ENCODE peak calls at places on chromosome 17, in eight cellular contexts. M is lower leg skin, C is cardiac fibroblast, U is right lobe of liver, E is endothelial cell of umbilical vein, Q is heart right ventricle, H is OCI-LY7, B is A549. X is an unnamed sample.

GRCh38 chr17:38485146-38485468 is 56.8 kb downstream of the ARHGAP23 start:
- DNase-seq in U (no peak), C (no peak), H (no peak), E (no peak), M (no peak), B (no peak), Q (no peak), X (no peak)

GRCh38 chr17:13393841-13394710 is 207.7 kb downstream of the HS3ST3A1 start:
- DNase-seq in B (no peak), U (no peak), E (no peak), Q (no peak), M (no peak), H (no peak), C (peak), X (no peak)

GRCh38 chr17:13727441-13728171 is 125.9 kb upstream of the HS3ST3A1 start:
- DNase-seq in U (no peak), E (no peak), B (no peak), C (peak), M (no peak), H (no peak), Q (no peak), X (no peak)

GRCh38 chr17:58308173-58308984 is 20.2 kb downstream of the TSPOAP1 start:
- DNase-seq in M (peak), B (peak), C (no peak), E (no peak), U (peak), Q (no peak), H (no peak), X (peak)

GRCh38 chr17:6506679-6507231 is 49.6 kb downstream of the PITPNM3 start:
- DNase-seq in E (peak), B (peak), U (peak), C (peak), Q (no peak), M (peak), H (no peak), X (peak)

GRCh38 chr17:71503710-71504471 is 616.9 kb upstream of the SOX9 start:
- DNase-seq in C (no peak), M (no peak), E (no peak), H (no peak), B (no peak), Q (no peak), U (no peak), X (peak)

GRCh38 chr17:39688475-39688835 is 598 bp upstream of the PGAP3 start:
- DNase-seq in B (no peak), U (peak), C (no peak), Q (no peak), E (peak), M (no peak), H (no peak), X (peak)

GRCh38 chr17:7590743-7591142 is 849 bp upstream of the SOX15 start:
- DNase-seq in U (no peak), H (no peak), C (no peak), M (peak), E (no peak), Q (no peak), B (peak), X (peak)

GRCh38 chr17:3512512-3513171 is 36.8 kb downstream of the ASPA start:
- DNase-seq in H (no peak), C (peak), U (peak), B (no peak), Q (peak), M (peak), E (no peak), X (peak)

GRCh38 chr17:43702636-43703035 is 40.9 kb upstream of the MEOX1 start:
- DNase-seq in Q (no peak), U (no peak), H (peak), E (no peak), M (no peak), C (no peak), B (peak), X (peak)

GRCh38 chr17:80786887-80787286 is 204.8 kb upstream of the CHMP6 start:
- DNase-seq in U (no peak), E (no peak), Q (no peak), B (no peak), C (no peak), H (no peak), M (no peak), X (peak)

GRCh38 chr17:71431146-71431545 is 689.7 kb upstream of the SOX9 start:
- DNase-seq in E (no peak), M (no peak), Q (no peak), H (no peak), C (no peak), B (no peak), U (no peak), X (no peak)

GRCh38 chr17:51487947-51488346 is 227.6 kb downstream of the UTP18 start:
- DNase-seq in U (no peak), E (no peak), M (no peak), H (peak), Q (no peak), B (no peak), C (no peak), X (peak)

DNA sequence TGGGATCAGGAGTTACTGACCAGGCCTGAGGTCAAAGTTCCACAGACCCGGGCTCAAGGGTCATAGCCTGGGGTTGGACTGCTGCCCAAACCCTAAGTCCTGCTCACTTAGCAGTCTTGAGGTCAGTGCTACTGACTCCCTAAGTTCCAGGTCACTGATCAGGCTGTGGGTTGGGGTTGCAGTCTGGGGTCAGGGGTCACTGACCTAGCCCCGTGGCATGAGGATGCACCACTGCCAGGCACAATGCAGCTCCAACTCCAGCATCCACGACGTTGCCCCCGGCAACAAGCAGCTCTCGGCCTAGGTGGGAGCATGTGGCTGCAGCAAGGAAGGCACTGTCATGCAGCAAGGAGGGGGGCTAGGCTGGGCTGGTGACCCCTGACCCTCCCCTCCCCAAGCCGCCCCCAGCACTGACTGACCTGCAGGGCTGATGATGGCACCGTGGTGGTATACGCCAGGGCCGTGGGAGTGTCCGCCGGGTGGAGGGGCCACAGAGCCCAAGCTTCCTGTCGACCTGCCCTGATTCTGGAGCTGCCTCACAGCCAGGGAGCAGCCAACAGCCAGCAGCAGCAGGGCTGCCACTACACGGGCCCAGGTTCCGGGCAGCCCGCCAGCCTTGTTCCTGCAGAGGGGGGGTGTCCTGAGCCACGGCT is 1.1 kb downstream of the GGT6 start:
- DNase-seq in Q (no peak), C (no peak), B (no peak), E (no peak), H (no peak), M (no peak), U (no peak), X (no peak)
- H3K4me3 ChIP-seq in Q (no peak), C (no peak), B (no peak), E (no peak), H (no peak), M (no peak), U (no peak), X (no peak)

DNA sequence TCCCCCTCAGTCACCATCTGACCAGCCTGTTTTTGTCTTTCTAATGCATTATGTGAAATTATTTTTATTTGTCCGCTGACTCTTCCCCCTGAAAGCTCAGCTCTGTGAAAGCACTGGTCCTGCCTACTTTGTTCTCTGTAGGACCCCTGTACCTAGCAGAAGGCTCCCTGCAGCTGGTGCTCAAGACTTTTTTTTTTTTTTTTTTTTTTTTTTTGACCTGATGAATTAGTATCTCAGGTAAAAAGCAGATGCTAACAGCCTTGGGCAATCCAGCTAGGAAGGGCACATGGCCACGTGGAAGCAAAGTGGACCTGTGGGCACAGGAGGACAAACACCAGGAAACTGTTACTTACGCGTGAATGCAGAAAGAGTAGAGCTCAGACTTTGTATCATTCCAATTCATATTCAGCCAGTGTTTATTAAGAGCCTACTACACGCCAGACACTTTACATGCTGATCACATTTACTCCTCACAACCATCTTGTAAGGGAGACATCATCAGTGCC is 629 bp upstream of the UNC119 start:
- DNase-seq in B (no peak), Q (no peak), M (no peak), C (no peak), H (no peak), U (peak), E (no peak), X (no peak)
- H3K4me3 ChIP-seq in B (peak), Q (no peak), M (no peak), C (no peak), H (peak), U (no peak), E (no peak), X (peak)

DNA sequence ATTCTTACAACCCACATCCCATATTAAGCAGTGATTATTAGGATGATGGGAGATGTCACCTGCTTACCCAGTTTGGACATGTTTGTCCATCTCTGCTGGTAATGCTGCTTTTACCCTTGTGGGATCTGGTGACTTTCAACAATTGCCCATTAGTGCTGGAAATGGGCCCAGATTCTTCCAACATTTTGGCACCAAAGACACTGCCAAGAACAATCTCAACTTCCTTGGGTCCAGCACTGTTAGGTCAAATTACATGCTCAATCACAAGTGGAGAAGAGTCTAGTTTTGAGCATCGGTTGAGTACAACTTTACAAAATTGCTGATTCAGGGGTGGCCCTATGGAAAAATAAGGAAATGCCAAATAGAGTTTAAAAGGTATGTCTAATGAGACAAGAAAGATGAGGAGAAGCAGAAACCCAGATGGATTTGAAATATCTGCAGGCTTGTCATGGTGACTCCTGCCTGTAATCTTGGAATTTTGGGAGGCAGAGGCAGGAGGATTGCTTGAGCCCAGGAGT is 13.0 kb upstream of the ZFP3 start:
- DNase-seq in M (no peak), E (no peak), Q (no peak), C (peak), B (no peak), U (no peak), H (no peak), X (no peak)
- H3K4me3 ChIP-seq in M (no peak), E (no peak), Q (no peak), C (no peak), B (no peak), U (no peak), H (no peak), X (no peak)

GRCh38 chr17:411416-412120 is 59.0 kb upstream of the RPH3AL start:
- DNase-seq in M (no peak), H (no peak), E (no peak), Q (no peak), B (no peak), U (no peak), C (no peak), X (no peak)
- H3K4me3 ChIP-seq in M (no peak), H (no peak), E (no peak), Q (no peak), B (no peak), U (no peak), C (no peak), X (peak)

DNA sequence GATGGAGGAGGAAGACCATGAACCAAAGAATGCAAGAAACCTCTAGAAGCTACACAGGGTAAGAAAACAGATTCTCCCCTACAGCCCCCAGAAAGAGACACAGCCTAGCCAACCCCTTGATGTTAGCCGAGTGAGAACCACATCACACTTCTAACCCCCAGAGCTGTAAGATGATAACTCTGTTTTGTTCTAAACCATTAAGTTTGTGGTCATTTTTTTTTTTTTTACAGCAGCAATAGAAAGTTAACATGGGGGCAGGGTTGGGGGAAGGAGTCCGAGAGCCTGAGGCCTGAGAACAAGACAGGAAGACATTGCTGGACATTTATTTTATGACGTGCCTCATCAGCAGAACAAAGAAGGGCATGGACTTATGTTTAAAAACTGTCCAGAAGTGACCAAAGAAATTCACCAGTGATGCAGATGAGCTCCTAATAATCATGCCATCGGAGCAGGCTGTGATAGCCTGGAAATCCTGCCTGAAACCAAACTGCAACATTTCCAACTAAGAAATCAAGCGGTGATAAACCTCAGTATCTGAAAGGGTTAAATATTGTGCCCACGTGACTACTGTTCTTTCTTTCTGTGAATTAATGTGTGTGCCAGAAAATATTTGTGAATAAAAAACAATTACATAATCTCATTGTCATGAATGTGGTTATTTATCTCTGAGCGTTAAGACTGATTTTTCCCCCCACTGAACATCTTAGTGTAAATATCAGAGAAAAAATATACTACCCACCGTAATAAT is 1.1 kb downstream of the ABCA9 start:
- DNase-seq in H (no peak), E (peak), Q (no peak), C (peak), B (no peak), U (no peak), M (no peak), X (no peak)
- H3K4me3 ChIP-seq in H (no peak), E (no peak), Q (peak), C (peak), B (no peak), U (no peak), M (no peak), X (no peak)

DNA sequence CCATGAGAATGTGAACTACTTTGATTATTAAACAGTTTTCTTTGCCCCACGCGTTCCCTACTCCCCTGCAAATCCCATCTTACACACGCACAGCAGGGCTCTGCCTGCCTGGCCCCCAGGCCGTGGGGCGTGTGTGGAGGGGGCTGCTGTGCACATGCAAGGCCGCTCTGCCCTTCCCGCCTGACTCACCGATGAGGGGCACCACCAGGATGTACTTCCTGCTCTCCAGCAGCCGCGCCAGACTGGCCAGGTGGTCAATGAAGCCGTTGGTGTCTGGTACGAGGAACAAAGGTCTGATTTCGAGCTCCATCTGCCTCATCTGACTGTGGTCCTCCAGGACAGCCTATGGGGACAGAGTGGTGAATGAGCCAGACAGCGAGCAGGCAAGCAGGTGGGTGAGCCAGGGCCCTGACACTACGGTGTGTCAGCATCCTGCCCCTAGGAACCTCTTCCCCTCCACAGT is 13.7 kb downstream of the HIC1 start:
- DNase-seq in Q (no peak), H (peak), E (peak), C (peak), B (no peak), M (no peak), U (no peak), X (no peak)
- H3K4me3 ChIP-seq in Q (no peak), H (no peak), E (no peak), C (no peak), B (no peak), M (no peak), U (no peak), X (no peak)

GRCh38 chr17:47839899-47840741 is 953 bp downstream of the SCRN2 start:
- DNase-seq in B (no peak), C (no peak), M (no peak), U (no peak), Q (no peak), E (no peak), H (no peak), X (no peak)

GRCh38 chr17:47838636-47839035 is 2.4 kb downstream of the SCRN2 start:
- DNase-seq in U (no peak), M (no peak), B (no peak), H (no peak), E (no peak), Q (no peak), C (no peak), X (no peak)

GRCh38 chr17:47839071-47839470 is 2.0 kb downstream of the SCRN2 start:
- DNase-seq in C (no peak), E (no peak), Q (no peak), U (no peak), H (no peak), B (no peak), M (no peak), X (no peak)

GRCh38 chr17:47836601-47837000 is 4.5 kb downstream of the SCRN2 start:
- DNase-seq in U (no peak), H (no peak), B (no peak), Q (no peak), C (no peak), E (no peak), M (no peak), X (no peak)

GRCh38 chr17:47837401-47838039 is 3.6 kb downstream of the SCRN2 start:
- DNase-seq in B (no peak), E (no peak), C (peak), Q (no peak), M (no peak), U (no peak), H (no peak), X (no peak)
- H3K4me3 ChIP-seq in B (no peak), E (no peak), C (no peak), Q (no peak), M (no peak), U (no peak), H (no peak), X (no peak)

DNA sequence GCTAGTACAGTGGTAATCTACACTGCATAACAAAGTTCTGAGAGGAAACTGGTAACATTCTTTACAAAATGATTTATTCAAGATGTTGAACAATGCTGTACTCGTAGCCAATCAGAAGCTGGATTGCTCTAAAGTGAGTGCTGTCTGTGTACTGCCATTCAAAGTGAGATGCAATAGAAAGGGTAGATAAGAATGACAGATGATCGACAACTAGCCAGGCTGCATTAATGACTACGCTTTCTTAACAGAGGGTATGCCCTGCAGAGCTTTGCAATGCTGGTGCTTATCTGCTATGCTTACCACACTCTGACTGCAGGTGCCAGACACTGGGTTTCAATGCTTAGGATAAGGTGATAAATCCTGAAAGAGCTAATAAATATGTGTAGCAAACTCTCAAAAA is 46.1 kb upstream of the SLC25A19 start:
- DNase-seq in H (no peak), Q (no peak), M (no peak), U (no peak), C (no peak), E (no peak), B (no peak), X (peak)
- H3K4me3 ChIP-seq in H (no peak), Q (no peak), M (no peak), U (no peak), C (no peak), E (no peak), B (no peak), X (peak)

GRCh38 chr17:28405632-28406477 is at the start of gene SLC46A1:
- DNase-seq in Q (peak), H (no peak), U (peak), B (peak), M (no peak), C (peak), E (peak), X (peak)

GRCh38 chr17:28404812-28405570 is 1.0 kb downstream of the SLC46A1 start:
- DNase-seq in B (no peak), Q (no peak), U (peak), H (no peak), C (no peak), M (no peak), E (no peak), X (peak)

GRCh38 chr17:28407130-28407973 is 1.3 kb upstream of the SLC46A1 start:
- DNase-seq in M (no peak), U (no peak), H (no peak), E (no peak), Q (no peak), B (no peak), C (no peak), X (peak)

GRCh38 chr17:28407974-28408306 is 1.9 kb upstream of the SLC46A1 start:
- DNase-seq in B (no peak), C (no peak), M (no peak), H (no peak), U (no peak), Q (no peak), E (no peak), X (no peak)

DNA sequence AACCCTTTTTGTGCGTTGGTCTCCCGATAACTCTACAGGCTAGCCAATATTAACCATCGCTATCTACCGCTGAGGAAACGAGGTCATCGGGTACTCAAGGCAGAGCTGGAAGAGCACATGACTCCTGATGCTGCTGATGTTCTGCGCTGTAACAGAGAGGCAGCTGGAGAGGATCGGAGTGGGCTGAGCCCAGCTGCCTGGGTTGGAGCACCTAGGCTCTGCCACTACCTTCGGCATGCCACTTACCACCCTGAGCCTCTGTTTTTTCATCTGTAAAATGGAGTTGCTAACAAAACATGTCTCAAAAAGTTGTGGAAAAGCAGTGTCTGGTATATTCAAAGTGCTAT is 439 bp upstream of the SLC46A1 start:
- DNase-seq in U (no peak), B (no peak), H (no peak), M (no peak), C (no peak), E (no peak), Q (no peak), X (no peak)
- H3K4me3 ChIP-seq in U (peak), B (peak), H (no peak), M (peak), C (peak), E (no peak), Q (peak), X (peak)

GRCh38 chr17:72975509-72975908 is 117.0 kb downstream of the SLC39A11 start:
- DNase-seq in B (no peak), E (no peak), U (no peak), M (no peak), Q (no peak), C (no peak), H (no peak), X (no peak)

GRCh38 chr17:72974605-72975232 is 117.8 kb downstream of the SLC39A11 start:
- DNase-seq in U (no peak), M (no peak), H (no peak), B (no peak), C (no peak), Q (no peak), E (no peak), X (no peak)

GRCh38 chr17:72978593-72979218 is 113.8 kb downstream of the SLC39A11 start:
- DNase-seq in B (no peak), Q (no peak), C (no peak), H (no peak), E (no peak), M (no peak), U (no peak), X (no peak)

GRCh38 chr17:72977768-72978417 is 114.6 kb downstream of the SLC39A11 start:
- DNase-seq in U (no peak), M (no peak), C (no peak), Q (no peak), E (no peak), B (no peak), H (no peak), X (no peak)

GRCh38 chr17:72976971-72977767 is 115.3 kb downstream of the SLC39A11 start:
- DNase-seq in Q (peak), C (peak), H (no peak), E (peak), U (peak), M (peak), B (peak), X (peak)
- H3K4me3 ChIP-seq in Q (no peak), C (peak), H (no peak), E (no peak), U (no peak), M (no peak), B (no peak), X (no peak)

X was measured in endodermal cell.